ENCODE peak calls at places on chromosomes 6 and 20, in seven cellular contexts. M is pancreas; X is GM19239; H is right lobe of liver; N is NCI-H226; L is stimulated activated CD8-positive, alpha-beta memory T cell treated with anti-CD3 and anti-CD28 coated beads, Interleukin-4, amount 100 ng/mL, for 24 hours; F is cerebellum. C is an unnamed sample.
A peak's percentile ranks its signal among the peaks of the same experiment; 100 is the strongest.

GRCh38 chr6:151502499-151502898 is 8.7 kb downstream of the CCDC170 start:
- DNase-seq in M (no peak), X (no peak), H (no peak), N (peak; percentile 24), L (no peak), F (no peak), C (no peak)

GRCh38 chr6:117547688-117548621 is 54.4 kb downstream of the GOPC start:
- DNase-seq in M (peak; percentile 66), X (no peak), H (peak; percentile 61), N (no peak), L (peak; percentile 38), F (peak; percentile 74), C (no peak)

GRCh38 chr20:34704177-34705007 is at the start of gene TP53INP2:
- DNase-seq in M (peak; percentile 96), X (peak; percentile 74), H (peak; percentile 97), N (peak; percentile 71), L (peak; percentile 75), F (peak; percentile 96), C (peak; percentile 96)

GRCh38 chr6:151232899-151233298 is 6.9 kb upstream of the AKAP12 start:
- DNase-seq in M (no peak), X (no peak), H (no peak), N (no peak), L (no peak), F (no peak), C (no peak)

GRCh38 chr6:42338573-42339218 is 113.0 kb downstream of the TRERF1 start:
- DNase-seq in M (no peak), X (no peak), H (no peak), N (peak; percentile 98), L (no peak), F (no peak), C (no peak)

GRCh38 chr20:23753589-23753988 is 2.9 kb upstream of the CST1 start:
- DNase-seq in M (no peak), X (no peak), H (no peak), N (no peak), L (no peak), F (no peak), C (no peak)

GRCh38 chr6:142945446-142946180 is 637 bp upstream of the HIVEP2 start:
- DNase-seq in M (peak; percentile 80), X (peak; percentile 30), H (peak; percentile 75), N (no peak), L (peak; percentile 37), F (peak; percentile 35), C (no peak)

GRCh38 chr6:132464538-132465256 is 48.2 kb downstream of the STX7 start:
- DNase-seq in M (no peak), X (no peak), H (no peak), N (peak; percentile 32), L (no peak), F (no peak), C (no peak)

GRCh38 chr20:50138479-50139393 is 14.8 kb downstream of the PEDS1 start:
- DNase-seq in M (no peak), X (no peak), H (peak; percentile 74), N (no peak), L (no peak), F (no peak), C (peak; percentile 68)

GRCh38 chr6:33428219-33428890 is 8.5 kb downstream of the SYNGAP1 start:
- DNase-seq in M (no peak), X (peak; percentile 58), H (no peak), N (no peak), L (no peak), F (no peak), C (no peak)

GRCh38 chr6:14713008-14713452 is 532.8 kb upstream of the JARID2 start:
- DNase-seq in M (no peak), X (no peak), H (no peak), N (no peak), L (no peak), F (peak; percentile 69), C (no peak)

GRCh38 chr6:93300661-93301060 is 118.7 kb downstream of the EPHA7 start:
- DNase-seq in M (no peak), X (no peak), H (no peak), N (no peak), L (no peak), F (no peak), C (no peak)

GRCh38 chr6:47571488-47571887 is 93.9 kb downstream of the CD2AP start:
- DNase-seq in M (no peak), X (no peak), H (no peak), N (no peak), L (no peak), F (no peak), C (no peak)

GRCh38 chr6:30154709-30155521 is 6.1 kb downstream of the TRIM10 start:
- DNase-seq in M (no peak), X (no peak), H (no peak), N (peak; percentile 90), L (no peak), F (no peak), C (no peak)

GRCh38 chr6:46130665-46131064 is 876 bp downstream of the ENPP4 start:
- DNase-seq in M (no peak), X (no peak), H (no peak), N (no peak), L (no peak), F (no peak), C (no peak)

GRCh38 chr20:41365785-41366545 is 653 bp downstream of the EMILIN3 start:
- DNase-seq in M (no peak), X (no peak), H (no peak), N (no peak), L (no peak), F (no peak), C (no peak)

GRCh38 chr6:2611092-2611491 is 139.6 kb downstream of the MYLK4 start:
- DNase-seq in M (no peak), X (no peak), H (no peak), N (peak; percentile 29), L (no peak), F (no peak), C (no peak)

GRCh38 chr6:164022632-164023031 is 608.1 kb downstream of the QKI start:
- DNase-seq in M (no peak), X (no peak), H (no peak), N (no peak), L (no peak), F (no peak), C (no peak)

GRCh38 chr6:24283043-24283985 is 74.5 kb downstream of the DCDC2 start:
- DNase-seq in M (peak; percentile 77), X (peak; percentile 19), H (peak; percentile 82), N (peak; percentile 82), L (peak; percentile 9), F (peak; percentile 4), C (peak; percentile 71)

C was measured in left lobe of liver.